ENCODE peak calls at places on chromosomes 7 and 10, in ten cellular contexts. One of them, this sample, is unnamed.

GRCh38 chr7:153604-154003 is 38.8 kb upstream of the FAM20C start:
- DNase-seq in AG08395: no peak
- DNase-seq in PC-3: no peak
- DNase-seq in NCI-H446: no peak
- DNase-seq in CMK: no peak
- DNase-seq in neural crest cell: no peak
- DNase-seq in left cardiac atrium: peak; percentile 53
- DNase-seq in ACHN: no peak
- DNase-seq in nephron progenitor cell: no peak
- DNase-seq in KBM-7: no peak
- DNase-seq in this sample: no peak

GRCh38 chr10:53402594-53402993 is 630.0 kb upstream of the MBL2 start:
- DNase-seq in AG08395: no peak
- DNase-seq in PC-3: no peak
- DNase-seq in NCI-H446: no peak
- DNase-seq in CMK: no peak
- DNase-seq in neural crest cell: no peak
- DNase-seq in left cardiac atrium: no peak
- DNase-seq in ACHN: no peak
- DNase-seq in nephron progenitor cell: no peak
- DNase-seq in KBM-7: no peak
- DNase-seq in this sample: no peak

GRCh38 chr7:43491123-43491522 is 91.8 kb upstream of the STK17A start:
- DNase-seq in AG08395: no peak
- DNase-seq in PC-3: no peak
- DNase-seq in NCI-H446: no peak
- DNase-seq in CMK: no peak
- DNase-seq in neural crest cell: no peak
- DNase-seq in left cardiac atrium: no peak
- DNase-seq in ACHN: no peak
- DNase-seq in nephron progenitor cell: no peak
- DNase-seq in KBM-7: no peak
- DNase-seq in this sample: no peak

GRCh38 chr7:149717481-149717880 is 55.9 kb downstream of the ZNF467 start:
- DNase-seq in AG08395: no peak
- DNase-seq in PC-3: no peak
- DNase-seq in NCI-H446: no peak
- DNase-seq in CMK: no peak
- DNase-seq in neural crest cell: no peak
- DNase-seq in left cardiac atrium: peak; percentile 69
- DNase-seq in ACHN: no peak
- DNase-seq in nephron progenitor cell: no peak
- DNase-seq in KBM-7: no peak
- DNase-seq in this sample: no peak

GRCh38 chr10:130871406-130871805 is 440.1 kb downstream of the TCERG1L start:
- DNase-seq in AG08395: no peak
- DNase-seq in PC-3: no peak
- DNase-seq in NCI-H446: no peak
- DNase-seq in CMK: no peak
- DNase-seq in neural crest cell: no peak
- DNase-seq in left cardiac atrium: no peak
- DNase-seq in ACHN: no peak
- DNase-seq in nephron progenitor cell: no peak
- DNase-seq in KBM-7: no peak
- DNase-seq in this sample: no peak

GRCh38 chr7:111229951-111230350 is 139.0 kb downstream of the LRRN3 start:
- DNase-seq in AG08395: peak; percentile 20
- DNase-seq in PC-3: no peak
- DNase-seq in NCI-H446: no peak
- DNase-seq in CMK: no peak
- DNase-seq in neural crest cell: no peak
- DNase-seq in left cardiac atrium: no peak
- DNase-seq in ACHN: no peak
- DNase-seq in nephron progenitor cell: no peak
- DNase-seq in KBM-7: peak; percentile 18
- DNase-seq in this sample: no peak

GRCh38 chr7:13989944-13990295 is 454 bp upstream of the ETV1 start:
- DNase-seq in AG08395: no peak
- DNase-seq in PC-3: no peak
- DNase-seq in NCI-H446: no peak
- DNase-seq in CMK: no peak
- DNase-seq in neural crest cell: no peak
- DNase-seq in left cardiac atrium: no peak
- DNase-seq in ACHN: no peak
- DNase-seq in nephron progenitor cell: no peak
- DNase-seq in KBM-7: no peak
- DNase-seq in this sample: no peak

GRCh38 chr7:136640977-136641376 is 227.5 kb upstream of the CHRM2 start:
- DNase-seq in AG08395: no peak
- DNase-seq in PC-3: no peak
- DNase-seq in NCI-H446: no peak
- DNase-seq in CMK: no peak
- DNase-seq in neural crest cell: no peak
- DNase-seq in left cardiac atrium: no peak
- DNase-seq in ACHN: no peak
- DNase-seq in nephron progenitor cell: no peak
- DNase-seq in KBM-7: no peak
- DNase-seq in this sample: no peak

GRCh38 chr7:149558149-149558861 is 60.7 kb upstream of the ZNF746 start:
- DNase-seq in AG08395: peak; percentile 89
- DNase-seq in PC-3: peak; percentile 95
- DNase-seq in NCI-H446: no peak
- DNase-seq in CMK: no peak
- DNase-seq in neural crest cell: no peak
- DNase-seq in left cardiac atrium: no peak
- DNase-seq in ACHN: no peak
- DNase-seq in nephron progenitor cell: no peak
- DNase-seq in KBM-7: no peak
- DNase-seq in this sample: no peak

GRCh38 chr10:110651044-110651958 is 7.2 kb downstream of the RBM20 start:
- DNase-seq in AG08395: peak; percentile 94
- DNase-seq in PC-3: no peak
- DNase-seq in NCI-H446: no peak
- DNase-seq in CMK: no peak
- DNase-seq in neural crest cell: no peak
- DNase-seq in left cardiac atrium: peak; percentile 31
- DNase-seq in ACHN: peak; percentile 80
- DNase-seq in nephron progenitor cell: peak; percentile 56
- DNase-seq in KBM-7: peak; percentile 27
- DNase-seq in this sample: no peak

GRCh38 chr10:103921750-103922195 is 3.8 kb upstream of the STN1 start:
- DNase-seq in AG08395: no peak
- DNase-seq in PC-3: no peak
- DNase-seq in NCI-H446: no peak
- DNase-seq in CMK: peak; percentile 87
- DNase-seq in neural crest cell: peak; percentile 21
- DNase-seq in left cardiac atrium: no peak
- DNase-seq in ACHN: no peak
- DNase-seq in nephron progenitor cell: no peak
- DNase-seq in KBM-7: peak; percentile 77
- DNase-seq in this sample: peak; percentile 69

GRCh38 chr7:150992833-150993302 is 2.1 kb downstream of the NOS3 start:
- DNase-seq in AG08395: peak; percentile 49
- DNase-seq in PC-3: no peak
- DNase-seq in NCI-H446: no peak
- DNase-seq in CMK: no peak
- DNase-seq in neural crest cell: peak; percentile 68
- DNase-seq in left cardiac atrium: peak; percentile 79
- DNase-seq in ACHN: peak; percentile 31
- DNase-seq in nephron progenitor cell: peak; percentile 76
- DNase-seq in KBM-7: no peak
- DNase-seq in this sample: peak; percentile 82

GRCh38 chr10:15745748-15746147 is 26.0 kb upstream of the ITGA8 start:
- DNase-seq in AG08395: peak; percentile 21
- DNase-seq in PC-3: no peak
- DNase-seq in NCI-H446: no peak
- DNase-seq in CMK: no peak
- DNase-seq in neural crest cell: no peak
- DNase-seq in left cardiac atrium: peak; percentile 33
- DNase-seq in ACHN: no peak
- DNase-seq in nephron progenitor cell: no peak
- DNase-seq in KBM-7: no peak
- DNase-seq in this sample: no peak

GRCh38 chr7:24741691-24742639 is 15.3 kb downstream of the GSDME start:
- DNase-seq in AG08395: peak; percentile 98
- DNase-seq in PC-3: peak; percentile 63
- DNase-seq in NCI-H446: no peak
- DNase-seq in CMK: no peak
- DNase-seq in neural crest cell: no peak
- DNase-seq in left cardiac atrium: peak; percentile 66
- DNase-seq in ACHN: peak; percentile 99
- DNase-seq in nephron progenitor cell: no peak
- DNase-seq in KBM-7: no peak
- DNase-seq in this sample: no peak

GRCh38 chr10:116626815-116627214 is 6.1 kb downstream of the PNLIPRP2 start:
- DNase-seq in AG08395: no peak
- DNase-seq in PC-3: no peak
- DNase-seq in NCI-H446: no peak
- DNase-seq in CMK: no peak
- DNase-seq in neural crest cell: no peak
- DNase-seq in left cardiac atrium: no peak
- DNase-seq in ACHN: no peak
- DNase-seq in nephron progenitor cell: no peak
- DNase-seq in KBM-7: no peak
- DNase-seq in this sample: no peak

GRCh38 chr10:92787557-92788152 is 60.7 kb upstream of the EXOC6 start:
- DNase-seq in AG08395: no peak
- DNase-seq in PC-3: no peak
- DNase-seq in NCI-H446: no peak
- DNase-seq in CMK: no peak
- DNase-seq in neural crest cell: no peak
- DNase-seq in left cardiac atrium: no peak
- DNase-seq in ACHN: no peak
- DNase-seq in nephron progenitor cell: no peak
- DNase-seq in KBM-7: no peak
- DNase-seq in this sample: no peak

GRCh38 chr7:74587435-74588126 is 69.9 kb upstream of the GTF2I start:
- DNase-seq in AG08395: peak; percentile 98
- DNase-seq in PC-3: peak; percentile 83
- DNase-seq in NCI-H446: no peak
- DNase-seq in CMK: no peak
- DNase-seq in neural crest cell: peak; percentile 22
- DNase-seq in left cardiac atrium: peak; percentile 92
- DNase-seq in ACHN: peak; percentile 100
- DNase-seq in nephron progenitor cell: peak; percentile 71
- DNase-seq in KBM-7: no peak
- DNase-seq in this sample: peak; percentile 81

GRCh38 chr10:106680061-106680460 is 484.4 kb downstream of the SORCS1 start:
- DNase-seq in AG08395: no peak
- DNase-seq in PC-3: no peak
- DNase-seq in NCI-H446: no peak
- DNase-seq in CMK: no peak
- DNase-seq in neural crest cell: no peak
- DNase-seq in left cardiac atrium: no peak
- DNase-seq in ACHN: no peak
- DNase-seq in nephron progenitor cell: no peak
- DNase-seq in KBM-7: no peak
- DNase-seq in this sample: no peak

GRCh38 chr7:141144921-141145629 is 71.2 kb downstream of the TMEM178B start:
- DNase-seq in AG08395: no peak
- DNase-seq in PC-3: peak; percentile 21
- DNase-seq in NCI-H446: no peak
- DNase-seq in CMK: no peak
- DNase-seq in neural crest cell: no peak
- DNase-seq in left cardiac atrium: no peak
- DNase-seq in ACHN: no peak
- DNase-seq in nephron progenitor cell: no peak
- DNase-seq in KBM-7: no peak
- DNase-seq in this sample: no peak

GRCh38 chr10:128416231-128416630 is 290.0 kb upstream of the MKI67 start:
- DNase-seq in AG08395: no peak
- DNase-seq in PC-3: no peak
- DNase-seq in NCI-H446: no peak
- DNase-seq in CMK: no peak
- DNase-seq in neural crest cell: no peak
- DNase-seq in left cardiac atrium: no peak
- DNase-seq in ACHN: no peak
- DNase-seq in nephron progenitor cell: no peak
- DNase-seq in KBM-7: no peak
- DNase-seq in this sample: no peak

GRCh38 chr10:32962541-32962940 is 4.5 kb upstream of the ITGB1 start:
- DNase-seq in AG08395: no peak
- DNase-seq in PC-3: no peak
- DNase-seq in NCI-H446: no peak
- DNase-seq in CMK: no peak
- DNase-seq in neural crest cell: no peak
- DNase-seq in left cardiac atrium: no peak
- DNase-seq in ACHN: no peak
- DNase-seq in nephron progenitor cell: no peak
- DNase-seq in KBM-7: no peak
- DNase-seq in this sample: no peak

GRCh38 chr10:62424026-62424425 is 49.9 kb downstream of the ZNF365 start:
- DNase-seq in AG08395: no peak
- DNase-seq in PC-3: peak; percentile 64
- DNase-seq in NCI-H446: no peak
- DNase-seq in CMK: no peak
- DNase-seq in neural crest cell: no peak
- DNase-seq in left cardiac atrium: no peak
- DNase-seq in ACHN: peak; percentile 29
- DNase-seq in nephron progenitor cell: no peak
- DNase-seq in KBM-7: no peak
- DNase-seq in this sample: no peak

GRCh38 chr10:103669944-103670343 is 176.4 kb downstream of the NEURL1 start:
- DNase-seq in AG08395: no peak
- DNase-seq in PC-3: no peak
- DNase-seq in NCI-H446: no peak
- DNase-seq in CMK: no peak
- DNase-seq in neural crest cell: no peak
- DNase-seq in left cardiac atrium: no peak
- DNase-seq in ACHN: no peak
- DNase-seq in nephron progenitor cell: no peak
- DNase-seq in KBM-7: no peak
- DNase-seq in this sample: no peak

GRCh38 chr7:79778786-79779382 is 325.4 kb upstream of the MAGI2 start:
- DNase-seq in AG08395: peak; percentile 72
- DNase-seq in PC-3: no peak
- DNase-seq in NCI-H446: no peak
- DNase-seq in CMK: no peak
- DNase-seq in neural crest cell: no peak
- DNase-seq in left cardiac atrium: no peak
- DNase-seq in ACHN: no peak
- DNase-seq in nephron progenitor cell: no peak
- DNase-seq in KBM-7: no peak
- DNase-seq in this sample: no peak

GRCh38 chr7:25294624-25295023 is 66.3 kb upstream of the NPVF start:
- DNase-seq in AG08395: no peak
- DNase-seq in PC-3: no peak
- DNase-seq in NCI-H446: no peak
- DNase-seq in CMK: no peak
- DNase-seq in neural crest cell: no peak
- DNase-seq in left cardiac atrium: no peak
- DNase-seq in ACHN: no peak
- DNase-seq in nephron progenitor cell: no peak
- DNase-seq in KBM-7: no peak
- DNase-seq in this sample: no peak

GRCh38 chr10:30812018-30812851 is 182.7 kb upstream of the LYZL2 start:
- DNase-seq in AG08395: peak; percentile 69
- DNase-seq in PC-3: no peak
- DNase-seq in NCI-H446: no peak
- DNase-seq in CMK: no peak
- DNase-seq in neural crest cell: no peak
- DNase-seq in left cardiac atrium: no peak
- DNase-seq in ACHN: no peak
- DNase-seq in nephron progenitor cell: no peak
- DNase-seq in KBM-7: peak; percentile 14
- DNase-seq in this sample: no peak

GRCh38 chr10:22473044-22473443 is 127.7 kb downstream of the SPAG6 start:
- DNase-seq in AG08395: no peak
- DNase-seq in PC-3: no peak
- DNase-seq in NCI-H446: no peak
- DNase-seq in CMK: no peak
- DNase-seq in neural crest cell: no peak
- DNase-seq in left cardiac atrium: no peak
- DNase-seq in ACHN: no peak
- DNase-seq in nephron progenitor cell: no peak
- DNase-seq in KBM-7: no peak
- DNase-seq in this sample: no peak

GRCh38 chr10:120011359-120012132 is 119.0 kb downstream of the SEC23IP start:
- DNase-seq in AG08395: no peak
- DNase-seq in PC-3: no peak
- DNase-seq in NCI-H446: no peak
- DNase-seq in CMK: no peak
- DNase-seq in neural crest cell: no peak
- DNase-seq in left cardiac atrium: no peak
- DNase-seq in ACHN: no peak
- DNase-seq in nephron progenitor cell: peak; percentile 39
- DNase-seq in KBM-7: no peak
- DNase-seq in this sample: no peak

This sample was measured in Karpas-422.